ENCODE peak calls at places on chromosomes 13 and 19, in nine cellular contexts. A is GM04504; G is stimulated activated CD4-positive, alpha-beta T cell treated with anti-CD3 and anti-CD28 coated beads, Interleukin-12 subunit alpha, Interleukin-12 subunit beta, amount 100 ng/mL, for 4 hours; V is nucleus accumbens; J is ovary; C is naive thymus-derived CD4-positive, alpha-beta T cell; Q is nephron progenitor cell; S is midbrain; P is fibroblast of pulmonary artery. Z is an unnamed sample.

GRCh38 chr13:23380534-23380933 is 53.0 kb downstream of the SACS start:
- DNase-seq in Q (no peak), A (no peak), G (no peak), P (peak), S (no peak), J (no peak), C (no peak), V (no peak), Z (no peak)

GRCh38 chr13:50340566-50341287 is 325.5 kb downstream of the KCNRG start:
- DNase-seq in S (no peak), V (no peak), J (no peak), C (no peak), P (no peak), A (no peak), G (no peak), Q (no peak), Z (no peak)

GRCh38 chr19:29525901-29526729 is at the start of gene VSTM2B:
- DNase-seq in C (no peak), S (no peak), J (no peak), G (no peak), P (no peak), A (no peak), V (no peak), Q (peak), Z (no peak)

GRCh38 chr19:31329819-31330218 is 19.4 kb downstream of the TSHZ3 start:
- DNase-seq in Q (no peak), V (no peak), S (no peak), A (no peak), P (no peak), C (no peak), G (no peak), J (no peak), Z (no peak)

GRCh38 chr13:82636119-82636518 is 1246.2 kb downstream of the SLITRK1 start:
- DNase-seq in S (no peak), C (no peak), P (peak), A (no peak), G (no peak), Q (no peak), J (no peak), V (no peak), Z (no peak)

GRCh38 chr13:32330438-32330837 is 15.1 kb downstream of the BRCA2 start:
- DNase-seq in G (no peak), V (no peak), S (no peak), Q (no peak), P (peak), C (no peak), A (peak), J (no peak), Z (no peak)

GRCh38 chr19:48681127-48681470 is 8.3 kb upstream of the NTN5 start:
- DNase-seq in A (no peak), S (no peak), P (peak), J (no peak), V (peak), G (no peak), Q (no peak), C (no peak), Z (peak)

GRCh38 chr19:41843371-41843770 is 1.1 kb downstream of the LYPD4 start:
- DNase-seq in Q (no peak), C (no peak), P (no peak), J (no peak), A (no peak), S (no peak), V (no peak), G (no peak), Z (no peak)

GRCh38 chr13:89740994-89741678 is 1606.4 kb upstream of the MIR17HG start:
- DNase-seq in Q (no peak), V (no peak), J (no peak), S (no peak), G (no peak), A (no peak), C (no peak), P (peak), Z (no peak)

GRCh38 chr19:55253842-55254624 is 4.8 kb downstream of the PPP6R1 start:
- DNase-seq in P (no peak), Q (no peak), J (no peak), C (peak), G (peak), S (peak), A (no peak), V (no peak), Z (no peak)

GRCh38 chr13:109844396-109844795 is 58.0 kb upstream of the IRS2 start:
- DNase-seq in P (no peak), Q (no peak), V (no peak), S (no peak), J (no peak), G (no peak), C (no peak), A (no peak), Z (no peak)

Z was measured in HS-27A.